ENCODE peak calls at places on chromosome 9, in ten cellular contexts. A, O, Z, G, R, T, S, I, M and X are unnamed samples.

GRCh38 chr9:121601234-121601633 is 50.2 kb upstream of the DAB2IP start:
- DNase-seq in A (no peak), O (no peak), Z (no peak), G (no peak), R (no peak), T (no peak), S (no peak), I (no peak), M (peak; percentile 7), X (no peak)

GRCh38 chr9:76374702-76375543 is 19.3 kb downstream of the RFK start:
- DNase-seq in A (peak; percentile 62), O (no peak), Z (peak; percentile 65), G (no peak), R (peak; percentile 87), T (no peak), S (peak; percentile 72), I (peak; percentile 79), M (no peak), X (no peak)

GRCh38 chr9:33162721-33163311 is 4.3 kb downstream of the B4GALT1 start:
- DNase-seq in A (peak; percentile 81), O (no peak), Z (no peak), G (no peak), R (peak; percentile 53), T (no peak), S (no peak), I (no peak), M (no peak), X (no peak)

GRCh38 chr9:134130503-134131375 is 5.1 kb upstream of the WDR5 start:
- DNase-seq in A (no peak), O (no peak), Z (no peak), G (no peak), R (peak; percentile 89), T (no peak), S (peak; percentile 95), I (peak; percentile 85), M (no peak), X (no peak)

GRCh38 chr9:24333629-24334028 is 212.1 kb downstream of the IZUMO3 start:
- DNase-seq in A (no peak), O (no peak), Z (no peak), G (no peak), R (no peak), T (no peak), S (no peak), I (no peak), M (no peak), X (no peak)

GRCh38 chr9:125820100-125820804 is 73.1 kb downstream of the PBX3 start:
- DNase-seq in A (no peak), O (no peak), Z (no peak), G (no peak), R (no peak), T (no peak), S (no peak), I (no peak), M (no peak), X (no peak)

GRCh38 chr9:95411211-95411892 is 93.8 kb upstream of the FANCC start:
- DNase-seq in A (no peak), O (no peak), Z (no peak), G (no peak), R (no peak), T (no peak), S (no peak), I (no peak), M (no peak), X (no peak)

GRCh38 chr9:1959347-1959746 is 55.8 kb upstream of the SMARCA2 start:
- DNase-seq in A (no peak), O (no peak), Z (no peak), G (no peak), R (no peak), T (no peak), S (no peak), I (no peak), M (no peak), X (no peak)

GRCh38 chr9:69946800-69947437 is 96.7 kb upstream of the MAMDC2 start:
- DNase-seq in A (peak; percentile 92), O (no peak), Z (no peak), G (no peak), R (no peak), T (no peak), S (no peak), I (no peak), M (no peak), X (no peak)

GRCh38 chr9:27433599-27434325 is 90.3 kb upstream of the IFNK start:
- DNase-seq in A (no peak), O (no peak), Z (no peak), G (no peak), R (no peak), T (no peak), S (no peak), I (no peak), M (no peak), X (no peak)

GRCh38 chr9:97545507-97545906 is 44.0 kb downstream of the TMOD1 start:
- DNase-seq in A (no peak), O (no peak), Z (no peak), G (no peak), R (no peak), T (no peak), S (peak; percentile 19), I (no peak), M (no peak), X (no peak)

GRCh38 chr9:137114613-137115393 is at the start of gene DPP7:
- DNase-seq in A (peak; percentile 12), O (no peak), Z (no peak), G (peak; percentile 69), R (peak; percentile 73), T (peak; percentile 71), S (peak; percentile 90), I (peak; percentile 92), M (peak; percentile 71), X (peak; percentile 68)

GRCh38 chr9:122192261-122192875 is 32.7 kb downstream of the MORN5 start:
- DNase-seq in A (no peak), O (no peak), Z (no peak), G (no peak), R (no peak), T (no peak), S (no peak), I (no peak), M (no peak), X (no peak)

GRCh38 chr9:1429328-1429727 is 379.2 kb downstream of the DMRT2 start:
- DNase-seq in A (no peak), O (no peak), Z (no peak), G (no peak), R (peak; percentile 13), T (no peak), S (no peak), I (no peak), M (no peak), X (no peak)

GRCh38 chr9:134633362-134634142 is 8.1 kb upstream of the COL5A1 start:
- DNase-seq in A (no peak), O (no peak), Z (no peak), G (no peak), R (no peak), T (no peak), S (peak; percentile 49), I (no peak), M (no peak), X (no peak)

GRCh38 chr9:101229606-101230005 is 155.2 kb downstream of the BAAT start:
- DNase-seq in A (no peak), O (peak; percentile 57), Z (peak; percentile 29), G (no peak), R (no peak), T (no peak), S (no peak), I (no peak), M (no peak), X (no peak)

GRCh38 chr9:93256878-93257807 is 73.2 kb downstream of the WNK2 start:
- DNase-seq in A (no peak), O (no peak), Z (no peak), G (no peak), R (peak; percentile 10), T (no peak), S (peak; percentile 59), I (peak; percentile 55), M (no peak), X (no peak)

GRCh38 chr9:128689293-128689770 is 310 bp downstream of the SET start:
- DNase-seq in A (no peak), O (peak; percentile 58), Z (no peak), G (peak; percentile 25), R (peak; percentile 67), T (no peak), S (no peak), I (peak; percentile 83), M (no peak), X (peak; percentile 67)

GRCh38 chr9:131423171-131423581 is 29.3 kb downstream of the PRRC2B start:
- DNase-seq in A (peak; percentile 69), O (no peak), Z (peak; percentile 37), G (no peak), R (peak; percentile 54), T (no peak), S (no peak), I (no peak), M (no peak), X (no peak)

GRCh38 chr9:131660466-131661405 is 79.1 kb downstream of the RAPGEF1 start:
- DNase-seq in A (no peak), O (no peak), Z (no peak), G (no peak), R (no peak), T (no peak), S (no peak), I (no peak), M (no peak), X (no peak)

GRCh38 chr9:33446507-33447403 is 638 bp downstream of the AQP3 start:
- DNase-seq in A (peak; percentile 19), O (no peak), Z (no peak), G (peak; percentile 40), R (peak; percentile 64), T (no peak), S (peak; percentile 88), I (no peak), M (peak; percentile 90), X (peak; percentile 84)

GRCh38 chr9:98564714-98565113 is 144.0 kb downstream of the GABBR2 start:
- DNase-seq in A (no peak), O (no peak), Z (no peak), G (no peak), R (no peak), T (no peak), S (no peak), I (no peak), M (no peak), X (no peak)

GRCh38 chr9:479951-480350 is 265.3 kb downstream of the DOCK8 start:
- DNase-seq in A (no peak), O (no peak), Z (no peak), G (no peak), R (no peak), T (no peak), S (no peak), I (no peak), M (no peak), X (no peak)

GRCh38 chr9:98410185-98410697 is 154.8 kb upstream of the TBC1D2 start:
- DNase-seq in A (peak; percentile 86), O (no peak), Z (no peak), G (no peak), R (no peak), T (no peak), S (no peak), I (no peak), M (no peak), X (peak; percentile 14)

GRCh38 chr9:138047469-138048040 is 170.0 kb downstream of the CACNA1B start:
- DNase-seq in A (no peak), O (no peak), Z (no peak), G (no peak), R (no peak), T (no peak), S (peak; percentile 33), I (no peak), M (no peak), X (no peak)

GRCh38 chr9:127769985-127770904 is 8.2 kb downstream of the SH2D3C start:
- DNase-seq in A (no peak), O (no peak), Z (no peak), G (no peak), R (no peak), T (no peak), S (no peak), I (no peak), M (no peak), X (no peak)

GRCh38 chr9:96612105-96612965 is 7.3 kb downstream of the CDC14B start:
- DNase-seq in A (peak; percentile 93), O (peak; percentile 53), Z (peak; percentile 23), G (no peak), R (peak; percentile 54), T (no peak), S (no peak), I (peak; percentile 70), M (no peak), X (no peak)

GRCh38 chr9:112696461-112696860 is 21.5 kb downstream of the INIP start:
- DNase-seq in A (no peak), O (no peak), Z (no peak), G (no peak), R (no peak), T (no peak), S (no peak), I (no peak), M (no peak), X (no peak)